ENCODE peak calls at places on chromosomes 7 and 10, in nine cellular contexts. L is breast epithelium; E is CD4-positive, CD25-positive, alpha-beta regulatory T cell; A is GM23248; F is prostate gland; V is right atrium auricular region; M is naive thymus-derived CD4-positive, alpha-beta T cell; Y is pancreas; Z is cardiac muscle cell. I is an unnamed sample.
A peak's percentile ranks its signal among the peaks of the same experiment; 100 is the strongest.

GRCh38 chr7:88357794-88358533 is 51.3 kb upstream of the STEAP4 start:
- DNase-seq in E (no peak), V (no peak), M (no peak), Y (no peak), A (peak; percentile 13), L (no peak), Z (peak; percentile 17), F (no peak), I (no peak)

GRCh38 chr10:116109481-116109880 is 163.5 kb downstream of the GFRA1 start:
- DNase-seq in Y (no peak), Z (no peak), A (no peak), M (no peak), L (no peak), E (no peak), F (no peak), V (no peak), I (no peak)

GRCh38 chr10:43857206-43857952 is 208.7 kb upstream of the ZNF32 start:
- DNase-seq in Y (no peak), E (no peak), M (no peak), Z (peak; percentile 94), A (peak; percentile 76), F (no peak), L (no peak), V (no peak), I (no peak)

GRCh38 chr7:5143935-5144903 is 45.8 kb upstream of the WIPI2 start:
- DNase-seq in L (no peak), E (peak; percentile 85), Y (no peak), Z (peak; percentile 70), F (no peak), A (peak; percentile 37), V (no peak), M (peak; percentile 90), I (peak; percentile 90)

GRCh38 chr7:44338600-44338999 is 13.2 kb upstream of the CAMK2B start:
- DNase-seq in A (no peak), Y (no peak), F (no peak), Z (no peak), V (no peak), M (no peak), E (no peak), L (no peak), I (no peak)

GRCh38 chr10:88965016-88965415 is 12.4 kb upstream of the ACTA2 start:
- DNase-seq in F (no peak), A (peak; percentile 18), Y (no peak), E (no peak), L (no peak), Z (peak; percentile 44), M (no peak), V (no peak), I (no peak)

GRCh38 chr7:32536585-32536984 is 41.3 kb downstream of the AVL9 start:
- DNase-seq in M (no peak), A (peak; percentile 67), Y (no peak), V (no peak), E (no peak), F (no peak), L (no peak), Z (peak; percentile 64), I (no peak)

GRCh38 chr10:119726291-119727261 is 726 bp downstream of the INPP5F start:
- DNase-seq in F (peak; percentile 42), A (no peak), E (no peak), L (no peak), V (no peak), Y (no peak), Z (no peak), M (no peak), I (peak; percentile 10)

GRCh38 chr7:75698358-75698757 is 40.4 kb downstream of the HIP1 start:
- DNase-seq in Z (no peak), Y (no peak), M (no peak), F (no peak), L (no peak), A (no peak), V (no peak), E (no peak), I (no peak)

GRCh38 chr7:45072131-45073030 is 16.4 kb downstream of the NACAD start:
- DNase-seq in M (no peak), F (no peak), Z (no peak), E (no peak), V (no peak), L (no peak), A (no peak), Y (no peak), I (no peak)

GRCh38 chr10:118610577-118610976 is 15.1 kb upstream of the PRLHR start:
- DNase-seq in Z (no peak), M (no peak), A (no peak), V (no peak), E (no peak), Y (no peak), F (no peak), L (no peak), I (no peak)

GRCh38 chr10:118607768-118608354 is 12.4 kb upstream of the PRLHR start:
- DNase-seq in A (no peak), F (no peak), E (no peak), V (no peak), M (no peak), Y (peak; percentile 65), L (no peak), Z (no peak), I (no peak)
- H3K4me3 ChIP-seq in A (no peak overlapping the region), F (no peak overlapping the region), E (no peak overlapping the region), V (no peak overlapping the region), M (no peak overlapping the region), Y (no peak overlapping the region), L (no peak overlapping the region), Z (no peak overlapping the region), I (no peak overlapping the region)

GRCh38 chr10:117345143-117345542 is 30.1 kb downstream of the PDZD8 start:
- DNase-seq in V (no peak), A (no peak), M (no peak), Z (peak; percentile 20), Y (no peak), F (no peak), E (no peak), L (no peak), I (no peak)

GRCh38 chr10:117348236-117348635 is 27.0 kb downstream of the PDZD8 start:
- DNase-seq in F (no peak), Y (no peak), V (no peak), L (no peak), Z (no peak), E (no peak), M (no peak), A (no peak), I (no peak)

GRCh38 chr10:117350905-117351304 is 24.3 kb downstream of the PDZD8 start:
- DNase-seq in E (no peak), Z (no peak), Y (no peak), L (no peak), V (no peak), F (no peak), A (no peak), M (no peak), I (no peak)

GRCh38 chr10:117342638-117343037 is 32.6 kb downstream of the PDZD8 start:
- DNase-seq in A (peak; percentile 73), E (no peak), Y (no peak), Z (peak; percentile 87), M (no peak), F (no peak), V (no peak), L (no peak), I (no peak)

DNA sequence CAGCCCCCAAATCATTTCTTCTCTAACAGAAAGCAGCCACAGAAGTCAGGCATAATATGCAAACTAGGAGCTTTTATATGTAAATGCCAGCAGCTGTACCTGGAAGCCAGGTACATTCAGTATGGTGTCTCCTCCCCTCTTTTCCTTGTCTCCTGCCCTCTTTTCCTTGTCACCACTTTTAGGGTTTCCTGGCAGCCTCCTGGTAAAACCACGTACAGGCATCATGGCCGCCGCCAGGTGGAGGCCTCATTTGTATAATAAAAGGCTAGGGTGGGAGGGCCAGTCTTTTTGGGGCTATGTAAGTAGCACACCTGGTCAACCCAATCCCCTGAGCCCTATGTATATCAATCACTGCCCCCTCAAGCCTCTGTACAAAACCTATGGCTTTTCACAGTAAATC is 28.7 kb downstream of the PDZD8 start:
- DNase-seq in M (no peak), E (no peak), Y (no peak), V (no peak), A (no peak), L (no peak), F (no peak), Z (no peak), I (no peak)
- H3K4me1 ChIP-seq in M (no peaks in the 10 kb centered on the region), E (peaks cover 28% of the 10 kb centered on the region), Y (peaks cover 22% of the 10 kb centered on the region), V (no peaks in the 10 kb centered on the region), A (peaks cover 19% of the 10 kb centered on the region), L (no peaks in the 10 kb centered on the region), F (no peaks in the 10 kb centered on the region), Z (no peaks in the 10 kb centered on the region), I (peaks cover 6% of the 10 kb centered on the region)

GRCh38 chr10:71831646-71832552 is 19.2 kb downstream of the PSAP start:
- DNase-seq in E (no peak), Y (no peak), V (no peak), Z (no peak), F (no peak), A (peak; percentile 58), M (no peak), L (no peak), I (no peak)
- H3K36me3 ChIP-seq in E (peaks cover 58% of the 10 kb centered on the region), Y (peaks cover 55% of the 10 kb centered on the region), V (peaks cover 71% of the 10 kb centered on the region), Z (peaks cover 33% of the 10 kb centered on the region), F (peaks cover 12% of the 10 kb centered on the region), A (peaks cover 39% of the 10 kb centered on the region), M (peaks cover 22% of the 10 kb centered on the region), L (peaks cover 12% of the 10 kb centered on the region), I (peaks cover 51% of the 10 kb centered on the region)

GRCh38 chr10:5070648-5071410 is 23.4 kb upstream of the AKR1C3 start:
- DNase-seq in M (no peak), L (no peak), A (peak; percentile 61), V (no peak), Y (peak; percentile 15), E (no peak), F (no peak), Z (peak; percentile 76), I (no peak)

GRCh38 chr10:5076615-5077014 is 17.6 kb upstream of the AKR1C3 start:
- DNase-seq in F (no peak), Z (no peak), M (no peak), L (no peak), Y (no peak), E (no peak), V (no peak), A (peak; percentile 64), I (no peak)

GRCh38 chr10:5068274-5069017 is 25.8 kb upstream of the AKR1C3 start:
- DNase-seq in M (no peak), Z (no peak), F (no peak), A (no peak), L (no peak), V (no peak), Y (no peak), E (no peak), I (no peak)

GRCh38 chr10:5073659-5074058 is 20.6 kb upstream of the AKR1C3 start:
- DNase-seq in F (no peak), M (no peak), Y (no peak), E (no peak), L (no peak), V (no peak), Z (no peak), A (no peak), I (no peak)

DNA sequence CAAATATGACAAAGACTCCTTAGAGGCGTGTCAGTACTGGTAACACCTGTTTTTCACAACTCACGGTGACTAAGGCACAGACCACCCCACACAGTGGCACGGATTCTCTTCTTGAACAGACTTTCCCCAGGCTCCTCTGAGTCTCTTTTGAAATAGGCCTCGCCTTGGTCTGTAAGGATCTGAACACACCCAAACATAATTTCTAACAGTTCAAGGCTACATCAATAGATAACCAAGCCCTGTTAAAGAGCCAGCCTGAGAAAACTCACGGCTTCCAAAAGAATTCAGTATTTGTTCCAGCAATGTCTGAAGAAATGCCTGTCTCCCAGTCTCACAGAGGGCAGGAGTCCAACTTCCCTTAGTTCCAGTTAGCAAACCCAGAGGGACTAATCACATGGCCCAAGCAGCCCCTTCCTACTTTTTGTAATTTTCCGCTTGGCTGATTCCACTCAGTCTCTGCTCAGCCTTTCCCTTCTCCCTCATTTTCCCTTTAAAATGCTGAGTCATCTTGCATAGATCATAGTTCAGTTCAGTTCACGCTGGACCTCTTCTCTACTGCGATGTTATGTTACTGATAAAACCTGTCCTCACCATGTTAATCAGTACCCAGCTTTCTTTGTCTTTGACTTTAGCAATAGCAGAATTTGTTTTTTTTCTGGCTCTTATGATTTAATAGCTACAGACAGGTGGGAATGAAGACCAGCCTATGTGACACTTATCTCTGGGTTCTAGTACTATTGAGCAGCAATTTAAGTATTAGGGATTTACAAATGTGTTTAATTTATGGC is 22.6 kb upstream of the AKR1C3 start:
- DNase-seq in F (peak; percentile 44), Z (peak; percentile 99), L (no peak), V (peak; percentile 92), M (no peak), Y (peak; percentile 70), E (no peak), A (peak; percentile 86), I (no peak)
- H3K4me3 ChIP-seq in F (no peak overlapping the region), Z (no peak overlapping the region), L (no peak overlapping the region), V (no peak overlapping the region), M (no peak overlapping the region), Y (no peak overlapping the region), E (no peak overlapping the region), A (peak overlapping the region; percentile 29), I (no peak overlapping the region)

I was measured in CD8-positive, alpha-beta memory T cell.